ENCODE peak calls at places on chromosome 11, in seven cellular contexts. B is neuronal stem cell; H is activated CD8-positive, alpha-beta memory T cell treated with anti-CD3 and anti-CD28 coated beads, Interleukin-2, amount 10 ng/mL, durations not matched to agents 7 days and 5 days; J is GM12865; P is stimulated activated CD4-positive, alpha-beta T cell treated with anti-CD3 and anti-CD28 coated beads, TNF-alpha, amount 100 ng/mL, for 1 hour; R is stromal cell of bone marrow; Q is HCT116. O is an unnamed sample.

GRCh38 chr11:116078101-116078561 is 573.9 kb upstream of the CADM1 start:
- DNase-seq in Q (no peak), H (no peak), P (no peak), R (no peak), B (peak), J (peak), O (no peak)

GRCh38 chr11:19919050-19919561 is 206.5 kb downstream of the NAV2 start:
- DNase-seq in J (no peak), H (no peak), R (peak), B (no peak), P (no peak), Q (no peak), O (peak)

GRCh38 chr11:86591631-86592030 is 80.8 kb downstream of the ME3 start:
- DNase-seq in Q (no peak), H (no peak), B (no peak), R (no peak), J (peak), P (no peak), O (no peak)

GRCh38 chr11:83007909-83008580 is 63.7 kb downstream of the RAB30 start:
- DNase-seq in R (no peak), J (peak), H (no peak), P (no peak), Q (no peak), B (peak), O (no peak)

GRCh38 chr11:112513936-112514716 is 253.5 kb upstream of the PLET1 start:
- DNase-seq in R (no peak), J (no peak), Q (no peak), H (no peak), P (no peak), B (no peak), O (no peak)

GRCh38 chr11:119422505-119423416 is at the start of gene THY1:
- DNase-seq in B (peak), P (no peak), H (no peak), R (peak), Q (no peak), J (no peak), O (no peak)

GRCh38 chr11:131471976-131472375 is 101.6 kb downstream of the NTM start:
- DNase-seq in H (no peak), J (no peak), B (no peak), R (no peak), Q (no peak), P (no peak), O (no peak)

GRCh38 chr11:41431784-41432183 is 27.7 kb downstream of the LRRC4C start:
- DNase-seq in R (no peak), Q (no peak), H (no peak), J (peak), B (no peak), P (no peak), O (no peak)

GRCh38 chr11:69307871-69308381 is 14.0 kb downstream of the MYEOV start:
- DNase-seq in P (no peak), R (no peak), Q (no peak), B (no peak), H (no peak), J (no peak), O (no peak)

GRCh38 chr11:19073454-19074415 is 13.2 kb upstream of the MRGPRX2 start:
- DNase-seq in J (no peak), Q (no peak), H (no peak), R (no peak), P (no peak), B (no peak), O (no peak)

GRCh38 chr11:85180528-85180927 is 446.6 kb downstream of the DLG2 start:
- DNase-seq in R (no peak), P (no peak), Q (no peak), B (no peak), H (no peak), J (no peak), O (no peak)

GRCh38 chr11:746289-747175 is 732 bp upstream of the TALDO1 start:
- DNase-seq in Q (no peak), H (peak), P (no peak), J (peak), B (peak), R (no peak), O (no peak)

GRCh38 chr11:32088117-32088941 is 2.5 kb upstream of the RCN1 start:
- DNase-seq in B (no peak), H (no peak), J (peak), R (peak), P (no peak), Q (no peak), O (peak)

GRCh38 chr11:8277691-8278090 is 14.0 kb upstream of the LMO1 start:
- DNase-seq in B (no peak), J (no peak), H (no peak), Q (no peak), P (no peak), R (no peak), O (no peak)

GRCh38 chr11:927871-928270 is 2.2 kb downstream of the AP2A2 start:
- DNase-seq in Q (no peak), B (no peak), P (no peak), J (peak), R (no peak), H (peak), O (no peak)

GRCh38 chr11:65126624-65127274 is 4.6 kb downstream of the MRPL49 start:
- DNase-seq in B (no peak), Q (no peak), J (no peak), R (no peak), P (no peak), H (no peak), O (no peak)

GRCh38 chr11:66743271-66743968 is 14.4 kb upstream of the SPTBN2 start:
- DNase-seq in J (no peak), B (no peak), R (no peak), P (no peak), Q (no peak), H (no peak), O (no peak)

GRCh38 chr11:32034680-32035079 is 56.2 kb upstream of the RCN1 start:
- DNase-seq in P (no peak), B (no peak), R (peak), H (no peak), Q (no peak), J (no peak), O (peak)

GRCh38 chr11:69127091-69127850 is 28.5 kb upstream of the SMIM38 start:
- DNase-seq in B (no peak), H (no peak), R (no peak), J (no peak), P (no peak), Q (no peak), O (no peak)

O was measured in astrocyte of the cerebellum.